ENCODE peak calls at places on chromosome 21, in eight cellular contexts. N, I, T, R, Z, F, M and K are unnamed samples.

GRCh38 chr21:30408782-30409494 is 13.1 kb downstream of the KRTAP13-1 start:
- DNase-seq in I (peak), Z (no peak), M (peak), R (peak), T (peak), N (no peak), F (peak), K (peak)

GRCh38 chr21:45069085-45069484 is 5.3 kb upstream of the ADARB1 start:
- DNase-seq in M (no peak), F (no peak), I (no peak), Z (no peak), R (no peak), T (no peak), N (no peak), K (no peak)

GRCh38 chr21:32653326-32653901 is 41.2 kb upstream of the CFAP298 start:
- DNase-seq in Z (no peak), N (peak), R (peak), T (peak), F (peak), I (no peak), M (peak), K (no peak)

GRCh38 chr21:28280611-28281010 is 712.1 kb downstream of the LTN1 start:
- DNase-seq in R (no peak), N (no peak), I (no peak), M (no peak), T (no peak), Z (no peak), F (no peak), K (no peak)

GRCh38 chr21:37435120-37435519 is 68.5 kb downstream of the DYRK1A start:
- DNase-seq in R (peak), F (peak), T (peak), Z (no peak), I (peak), M (peak), N (peak), K (peak)

GRCh38 chr21:37339527-37339889 is 27.1 kb upstream of the DYRK1A start:
- DNase-seq in R (no peak), Z (no peak), F (no peak), M (no peak), I (no peak), T (no peak), N (no peak), K (no peak)

GRCh38 chr21:34284613-34285160 is 79.1 kb upstream of the KCNE2 start:
- DNase-seq in Z (no peak), F (no peak), M (no peak), T (no peak), I (no peak), N (no peak), R (no peak), K (no peak)

GRCh38 chr21:44630440-44630839 is 3.5 kb downstream of the KRTAP10-9 start:
- DNase-seq in Z (no peak), R (no peak), M (no peak), T (no peak), F (no peak), I (no peak), N (no peak), K (no peak)

GRCh38 chr21:29295066-29295650 is 3.6 kb upstream of the BACH1 start:
- DNase-seq in R (no peak), Z (no peak), T (no peak), N (peak), F (peak), I (no peak), M (no peak), K (no peak)